ENCODE peak calls at places on chromosomes 3 and 15, in five cellular contexts. X is HepG2, D is H1, W is GM12891, Q is K562. J is an unnamed sample.

GRCh38 chr15:69074011-69074842 is 59.7 kb downstream of the NOX5 start:
- DNase-seq in X (peak; percentile 20), D (peak; percentile 81), W (no peak), Q (no peak), J (no peak)

GRCh38 chr15:43316007-43316968 is 14.1 kb downstream of the LCMT2 start:
- DNase-seq in X (no peak), D (no peak), W (no peak), Q (no peak), J (no peak)

GRCh38 chr3:188759516-188760005 is 412.2 kb upstream of the TPRG1 start:
- DNase-seq in X (no peak), D (no peak), W (no peak), Q (no peak), J (no peak)

GRCh38 chr3:30628931-30629590 is 22.7 kb downstream of the TGFBR2 start:
- DNase-seq in X (no peak), D (no peak), W (no peak), Q (no peak), J (no peak)

GRCh38 chr3:100893590-100893989 is 99.6 kb downstream of the ABI3BP start:
- DNase-seq in X (peak; percentile 3), D (peak; percentile 53), W (no peak), Q (no peak), J (no peak)

GRCh38 chr3:124834723-124835718 is 52.1 kb downstream of the ITGB5 start:
- DNase-seq in X (peak; percentile 99), D (peak; percentile 66), W (peak; percentile 41), Q (peak; percentile 17), J (peak; percentile 40)

GRCh38 chr15:51443282-51443914 is 101.9 kb downstream of the GLDN start:
- DNase-seq in X (no peak), D (no peak), W (no peak), Q (no peak), J (no peak)

GRCh38 chr3:73694988-73695757 is 70.4 kb upstream of the PDZRN3 start:
- DNase-seq in X (no peak), D (no peak), W (no peak), Q (no peak), J (no peak)

GRCh38 chr15:55917881-55918296 is 75.5 kb downstream of the NEDD4 start:
- DNase-seq in X (peak; percentile 58), D (no peak), W (no peak), Q (peak; percentile 6), J (no peak)

GRCh38 chr3:77051927-77052542 is 12.1 kb downstream of the ROBO2 start:
- DNase-seq in X (no peak), D (no peak), W (no peak), Q (no peak), J (no peak)

GRCh38 chr3:50372349-50372748 is 13.0 kb upstream of the TMEM115 start:
- DNase-seq in X (no peak), D (no peak), W (no peak), Q (peak; percentile 70), J (no peak)

GRCh38 chr3:11513817-11514135 is 129.9 kb downstream of the VGLL4 start:
- DNase-seq in X (no peak), D (no peak), W (no peak), Q (no peak), J (no peak)
- TF ChIP-seq TAF1 in X (no peak), D (no peak), W (no peak), Q (no peak), J (no peak)

GRCh38 chr15:81018197-81018596 is 17.5 kb downstream of the TLNRD1 start:
- DNase-seq in X (no peak), D (no peak), W (no peak), Q (no peak), J (no peak)
- TF ChIP-seq POLR2A in X (no peak), D (no peak), W (no peak), Q (no peak), J (no peak)

GRCh38 chr3:98994128-98994762 is 92.8 kb upstream of the DCBLD2 start:
- DNase-seq in X (peak; percentile 34), D (no peak), W (no peak), Q (no peak), J (no peak)
- TF ChIP-seq TAF1 in X (no peak), D (no peak), W (no peak), Q (no peak), J (no peak)

GRCh38 chr3:152300029-152300764 is 31.5 kb downstream of the MBNL1 start:
- DNase-seq in X (no peak), D (no peak), W (no peak), Q (no peak), J (no peak)

GRCh38 chr3:152296382-152296781 is 27.7 kb downstream of the MBNL1 start:
- DNase-seq in X (no peak), D (no peak), W (no peak), Q (no peak), J (no peak)

GRCh38 chr3:152299243-152299976 is 30.7 kb downstream of the MBNL1 start:
- DNase-seq in X (no peak), D (no peak), W (no peak), Q (no peak), J (no peak)

GRCh38 chr3:152296990-152297389 is 28.3 kb downstream of the MBNL1 start:
- DNase-seq in X (no peak), D (no peak), W (no peak), Q (no peak), J (no peak)

DNA sequence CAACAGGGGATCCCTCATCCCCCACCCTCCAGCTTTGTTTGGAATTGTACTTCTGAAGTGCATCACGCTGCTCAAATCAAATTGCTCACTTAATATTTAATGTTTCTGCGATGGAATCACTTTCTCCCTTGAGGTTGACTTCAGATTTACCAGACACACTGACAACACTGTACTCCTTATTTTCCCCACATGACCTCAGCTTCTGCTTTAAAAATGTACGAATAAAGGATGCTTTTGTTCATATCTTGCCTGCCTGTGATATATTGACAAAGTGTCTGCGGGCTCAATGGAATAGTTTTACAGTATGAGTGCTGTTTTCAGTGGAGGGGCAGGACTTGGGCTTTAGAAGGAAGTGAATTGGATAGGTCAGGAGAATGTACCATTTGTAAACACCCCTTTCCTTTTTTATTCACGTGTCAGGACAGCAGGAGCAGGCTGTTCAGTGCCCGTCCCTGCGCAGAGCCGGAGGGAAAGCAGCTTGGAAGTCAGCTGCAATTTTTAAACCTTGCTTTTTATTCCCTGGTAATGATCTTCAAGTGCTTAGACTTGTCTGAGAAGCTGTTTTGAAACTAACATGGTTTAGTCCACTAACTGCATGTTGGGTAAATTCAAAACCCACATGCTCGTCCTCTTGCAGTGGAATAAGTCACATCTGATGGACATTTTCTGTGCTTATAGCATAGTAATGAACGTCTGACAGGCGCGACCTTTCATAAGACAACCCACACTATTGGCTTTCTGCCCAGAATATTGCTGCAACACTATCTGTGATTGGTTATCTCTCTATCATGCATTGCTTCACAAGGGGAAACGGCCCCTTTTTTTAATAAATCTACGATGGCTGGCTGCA is 29.9 kb downstream of the MBNL1 start:
- DNase-seq in X (peak; percentile 97), D (no peak), W (no peak), Q (peak; percentile 35), J (no peak)
- TF ChIP-seq POLR2A in X (peak; percentile 89), D (no peak), W (no peak), Q (no peak), J (no peak)

DNA sequence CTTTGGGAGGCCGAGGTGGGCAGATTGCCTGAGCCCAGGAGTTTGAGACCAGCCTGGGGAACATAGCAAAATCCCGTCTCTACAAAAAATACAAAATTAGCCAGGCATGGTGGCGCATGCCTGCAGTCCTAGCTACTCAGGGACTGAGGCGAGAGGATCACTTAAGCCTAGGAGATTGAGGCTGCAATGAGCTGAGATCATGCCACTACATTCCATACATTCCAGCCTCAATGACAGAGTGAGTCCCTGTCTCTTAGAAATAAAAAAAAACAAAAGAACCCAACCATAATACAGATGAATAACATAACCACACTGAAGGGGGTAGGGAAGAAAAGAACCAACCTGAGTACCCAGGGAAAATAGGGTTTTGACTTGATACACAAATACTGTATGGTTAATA is 19.7 kb upstream of the CGNL1 start:
- DNase-seq in X (peak; percentile 38), D (no peak), W (no peak), Q (no peak), J (no peak)
- TF ChIP-seq TAF1 in X (no peak), D (no peak), W (no peak), Q (no peak), J (no peak)

DNA sequence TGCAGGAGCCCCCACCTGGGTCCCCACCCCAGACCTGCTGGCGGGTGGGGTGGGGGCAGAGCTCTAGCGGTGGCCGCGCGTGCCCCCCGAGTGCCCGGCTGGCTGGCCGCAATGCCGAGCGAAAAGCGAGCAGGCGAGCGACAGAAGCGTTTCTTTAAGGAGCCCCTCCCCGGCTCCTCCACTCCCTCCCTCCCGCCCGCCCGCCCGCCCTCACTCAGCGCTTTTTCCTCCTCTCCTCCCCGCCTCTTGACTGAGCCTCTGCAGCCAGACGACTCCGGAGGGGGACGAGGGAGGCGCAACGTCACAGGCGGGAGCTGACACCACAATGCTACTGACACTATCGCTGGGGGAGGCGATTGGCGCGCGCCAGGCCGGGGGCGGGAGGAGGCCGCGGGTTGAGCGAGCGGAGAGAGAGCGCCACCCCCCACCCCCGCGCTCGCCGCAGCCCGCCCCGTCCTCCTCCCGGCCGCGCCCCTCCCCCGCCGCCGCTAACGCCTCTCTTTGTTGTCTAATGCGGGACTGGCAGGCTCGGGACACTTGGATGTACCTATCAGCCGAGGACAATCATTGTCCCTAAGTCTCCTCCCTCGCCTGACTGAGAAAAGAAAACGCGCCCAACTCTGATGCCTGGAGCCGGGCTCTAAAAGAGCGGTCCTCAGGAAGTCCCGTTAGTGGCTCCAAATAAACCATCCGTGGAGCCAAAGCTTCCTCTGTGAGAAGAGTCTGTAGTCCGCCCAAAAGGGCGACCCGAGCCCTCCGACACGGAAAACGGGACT is at the start of gene MEX3B:
- DNase-seq in X (peak; percentile 83), D (peak; percentile 84), W (peak; percentile 82), Q (peak; percentile 89), J (peak; percentile 82)
- TF ChIP-seq POLR2A in X (no peak), D (no peak), W (no peak), Q (no peak), J (no peak)

DNA sequence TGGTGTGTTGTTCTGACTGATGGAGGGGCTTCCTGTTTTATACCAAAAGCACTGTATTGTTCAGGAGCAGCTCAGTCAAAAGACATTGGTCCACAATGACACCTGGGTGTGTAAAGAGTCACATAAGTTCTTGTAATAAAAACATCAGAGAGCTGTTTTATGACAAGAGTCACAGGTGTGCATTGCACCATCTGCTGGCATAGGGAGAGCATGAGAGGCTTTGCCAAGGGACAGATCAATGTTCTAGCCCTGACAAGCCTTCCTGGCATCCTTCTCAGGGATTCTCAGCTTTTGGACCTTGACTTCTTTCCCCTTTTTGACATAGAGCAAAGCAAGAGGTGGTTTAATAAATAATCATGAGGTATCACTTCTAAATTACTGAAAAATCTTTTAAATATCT is 20.5 kb downstream of the ARPP21 start:
- DNase-seq in X (peak; percentile 2), D (no peak), W (no peak), Q (no peak), J (no peak)
- TF ChIP-seq TAF1 in X (no peak), D (no peak), W (no peak), Q (no peak), J (no peak)

GRCh38 chr15:90232941-90233700 is 620 bp downstream of the CIB1 start:
- DNase-seq in X (peak; percentile 84), D (peak; percentile 84), W (no peak), Q (peak; percentile 79), J (no peak)

GRCh38 chr15:90230610-90231009 is 3.1 kb downstream of the CIB1 start:
- DNase-seq in X (no peak), D (no peak), W (no peak), Q (no peak), J (no peak)

GRCh38 chr15:90232196-90232595 is 1.5 kb downstream of the CIB1 start:
- DNase-seq in X (no peak), D (no peak), W (no peak), Q (no peak), J (no peak)

GRCh38 chr15:90230071-90230494 is 3.7 kb downstream of the CIB1 start:
- DNase-seq in X (no peak), D (no peak), W (no peak), Q (no peak), J (no peak)

GRCh38 chr15:90231028-90232017 is 2.4 kb downstream of the CIB1 start:
- DNase-seq in X (no peak), D (no peak), W (peak; percentile 80), Q (no peak), J (peak; percentile 57)
- TF ChIP-seq POLR2A in X (no peak), D (no peak), W (no peak), Q (no peak), J (peak; percentile 57)